ENCODE peak calls at places on chromosomes 12 and 14, in nine cellular contexts. O is right lobe of liver; I is GM10248; X is stimulated activated CD8-positive, alpha-beta memory T cell treated with anti-CD3 and anti-CD28 coated beads, Interleukin-12 subunit alpha, Interleukin-12 subunit beta, amount 100 ng/mL, for 1 hour; W is T47D; V is fibroblast of lung; P is bronchial epithelial cell; D is HT1080; T is ureter. R is an unnamed sample.

GRCh38 chr12:71469235-71469873 is 29.8 kb downstream of the LGR5 start:
- DNase-seq in O (no peak), V (peak; percentile 52), D (peak; percentile 52), T (no peak), P (peak; percentile 35), I (no peak), X (no peak), W (no peak), R (no peak)

GRCh38 chr12:20444595-20445170 is 76.3 kb downstream of the PDE3A start:
- DNase-seq in P (no peak), V (no peak), W (no peak), X (no peak), O (no peak), T (no peak), I (no peak), D (no peak), R (no peak)

GRCh38 chr12:32478858-32479257 is 79.5 kb downstream of the FGD4 start:
- DNase-seq in O (no peak), T (no peak), X (no peak), P (no peak), W (no peak), I (no peak), V (no peak), D (no peak), R (no peak)

GRCh38 chr12:76480800-76481199 is 78.8 kb downstream of the OSBPL8 start:
- DNase-seq in V (no peak), I (no peak), T (no peak), X (no peak), W (no peak), P (no peak), O (no peak), D (no peak), R (no peak)

GRCh38 chr12:29634057-29634456 is 136.6 kb upstream of the OVCH1 start:
- DNase-seq in W (no peak), V (peak; percentile 33), T (no peak), D (no peak), X (no peak), P (peak; percentile 53), I (no peak), O (no peak), R (no peak)

GRCh38 chr12:99618657-99619056 is 28.9 kb upstream of the GARIN6 start:
- DNase-seq in O (no peak), T (no peak), P (no peak), I (no peak), X (no peak), W (no peak), V (no peak), D (no peak), R (no peak)

GRCh38 chr12:66144796-66145754 is 14.5 kb upstream of the LLPH start:
- DNase-seq in I (no peak), T (peak; percentile 54), W (peak; percentile 37), O (no peak), X (no peak), D (peak; percentile 82), V (peak; percentile 85), P (peak; percentile 86), R (peak; percentile 55)

GRCh38 chr14:24566318-24566717 is 9.7 kb downstream of the CTSG start:
- DNase-seq in X (no peak), D (no peak), V (no peak), I (no peak), P (no peak), T (no peak), W (no peak), O (no peak), R (no peak)

GRCh38 chr12:87928046-87928445 is 101.2 kb downstream of the C12orf50 start:
- DNase-seq in I (no peak), O (no peak), P (no peak), D (no peak), T (no peak), V (no peak), X (no peak), W (no peak), R (no peak)

GRCh38 chr12:124545508-124546418 is 21.6 kb downstream of the NCOR2 start:
- DNase-seq in X (no peak), T (no peak), D (peak; percentile 68), I (peak; percentile 88), V (no peak), O (no peak), W (no peak), P (no peak), R (no peak)

GRCh38 chr12:102797513-102797912 is 119.5 kb downstream of the PAH start:
- DNase-seq in T (no peak), I (no peak), X (no peak), W (no peak), D (no peak), O (no peak), P (no peak), V (no peak), R (no peak)

GRCh38 chr14:30283822-30284446 is 275.0 kb upstream of the G2E3 start:
- DNase-seq in X (no peak), I (peak; percentile 16), T (no peak), D (peak; percentile 45), O (no peak), P (peak; percentile 69), V (peak; percentile 68), W (peak; percentile 16), R (peak; percentile 27)

GRCh38 chr12:72612171-72612570 is 340.0 kb downstream of the TRHDE start:
- DNase-seq in I (no peak), W (no peak), X (no peak), T (no peak), O (no peak), V (no peak), D (no peak), P (no peak), R (no peak)

GRCh38 chr12:57896437-57897201 is 44.7 kb upstream of the ATP23 start:
- DNase-seq in O (peak; percentile 80), X (no peak), I (no peak), P (peak; percentile 27), W (no peak), T (peak; percentile 81), D (peak; percentile 38), V (peak; percentile 86), R (peak; percentile 56)

GRCh38 chr12:47433876-47434275 is 272.0 kb downstream of the RPAP3 start:
- DNase-seq in O (no peak), T (no peak), D (no peak), P (no peak), V (no peak), I (no peak), W (no peak), X (no peak), R (no peak)

GRCh38 chr12:105928436-105928835 is 210.3 kb downstream of the NUAK1 start:
- DNase-seq in V (no peak), X (no peak), D (no peak), O (no peak), I (no peak), T (peak; percentile 87), W (no peak), P (peak; percentile 98), R (no peak)

GRCh38 chr14:65286443-65286842 is 126.1 kb upstream of the FUT8 start:
- DNase-seq in I (peak; percentile 57), O (no peak), X (no peak), D (peak; percentile 35), T (no peak), V (peak; percentile 20), P (no peak), W (no peak), R (no peak)

GRCh38 chr12:6341439-6342139 is at the start of gene TNFRSF1A:
- DNase-seq in O (peak; percentile 87), P (peak; percentile 70), D (peak; percentile 82), I (peak; percentile 64), V (peak; percentile 90), W (no peak), X (no peak), T (peak; percentile 86), R (peak; percentile 72)

GRCh38 chr12:29207120-29207519 is 58.0 kb downstream of the FAR2 start:
- DNase-seq in V (no peak), T (no peak), O (no peak), D (peak; percentile 3), X (no peak), I (no peak), P (no peak), W (no peak), R (no peak)

GRCh38 chr12:67269632-67270578 is 747 bp downstream of the CAND1 start:
- DNase-seq in T (peak; percentile 62), X (peak; percentile 35), O (peak; percentile 71), D (peak; percentile 25), I (peak; percentile 27), P (peak; percentile 26), W (peak; percentile 7), V (peak; percentile 30), R (no peak)

GRCh38 chr14:66982247-66982646 is 207.0 kb upstream of the GARIN2 start:
- DNase-seq in V (no peak), T (no peak), P (no peak), X (no peak), W (no peak), D (no peak), O (no peak), I (no peak), R (no peak)

GRCh38 chr14:48193893-48194292 is 518.5 kb upstream of the MDGA2 start:
- DNase-seq in P (no peak), T (no peak), I (no peak), W (no peak), V (no peak), O (no peak), D (no peak), X (no peak), R (no peak)

GRCh38 chr12:60197589-60197988 is 601.8 kb downstream of the SLC16A7 start:
- DNase-seq in W (no peak), T (no peak), P (peak; percentile 89), O (no peak), D (no peak), I (no peak), V (peak; percentile 64), X (no peak), R (no peak)

GRCh38 chr14:95068521-95068920 is 88.8 kb downstream of the DICER1 start:
- DNase-seq in V (no peak), D (no peak), X (no peak), T (no peak), P (no peak), W (no peak), I (no peak), O (no peak), R (no peak)

GRCh38 chr12:12365931-12366431 is 9.1 kb downstream of the BORCS5 start:
- DNase-seq in P (no peak), V (peak; percentile 71), T (no peak), X (no peak), D (no peak), O (no peak), W (no peak), I (no peak), R (no peak)

GRCh38 chr12:40953076-40953475 is 235.0 kb upstream of the PDZRN4 start:
- DNase-seq in X (no peak), T (no peak), V (no peak), D (no peak), O (no peak), I (no peak), W (no peak), P (no peak), R (no peak)

GRCh38 chr12:95304673-95305198 is 87.1 kb downstream of the VEZT start:
- DNase-seq in V (peak; percentile 59), D (peak; percentile 14), I (no peak), O (no peak), X (no peak), T (no peak), P (peak; percentile 36), W (no peak), R (no peak)

GRCh38 chr14:79028281-79028680 is 858.1 kb downstream of the NRXN3 start:
- DNase-seq in D (no peak), T (no peak), V (no peak), O (no peak), W (no peak), P (peak; percentile 59), X (no peak), I (no peak), R (no peak)

GRCh38 chr14:22979748-22980392 is 2.5 kb downstream of the AJUBA start:
- DNase-seq in W (no peak), X (no peak), D (peak; percentile 34), I (no peak), P (peak; percentile 78), V (no peak), T (no peak), O (no peak), R (no peak)

GRCh38 chr12:59499774-59500173 is 96.1 kb upstream of the SLC16A7 start:
- DNase-seq in X (no peak), O (no peak), V (no peak), T (no peak), I (peak; percentile 10), W (no peak), P (no peak), D (no peak), R (no peak)

GRCh38 chr14:90093942-90094595 is 32.3 kb downstream of the KCNK13 start:
- DNase-seq in X (no peak), I (no peak), T (no peak), W (no peak), V (peak; percentile 7), P (no peak), O (no peak), D (peak; percentile 66), R (no peak)

R was measured in fibroblast of the conjunctiva.